ENCODE peak calls at places on chromosomes 5 and 9, in ten cellular contexts. O is cerebellar cortex; L is DMS153; N is AG04449; I is NCI-H1092; X is stimulated activated CD4-positive, alpha-beta T cell treated with anti-CD3 and anti-CD28 coated beads, Interleukin-1b, Interleukin-23, amount 100 ng/mL, for 4 hours; A is neural crest cell; S is osteocyte; C is ELR; T is sigmoid colon. K is an unnamed sample.

GRCh38 chr9:125987420-125987819 is 240.2 kb downstream of the PBX3 start:
- DNase-seq in S (peak; percentile 67), I (no peak), N (no peak), T (peak; percentile 14), C (no peak), L (no peak), O (no peak), X (no peak), A (no peak), K (no peak)

GRCh38 chr9:137740311-137740710 is 121.5 kb downstream of the EHMT1 start:
- DNase-seq in N (no peak), O (no peak), A (no peak), C (no peak), T (peak; percentile 84), X (no peak), I (peak; percentile 55), S (no peak), L (no peak), K (no peak)

GRCh38 chr9:72949918-72950325 is 2.9 kb downstream of the ALDH1A1 start:
- DNase-seq in C (no peak), I (no peak), N (no peak), O (no peak), L (no peak), X (no peak), A (no peak), S (no peak), T (no peak), K (no peak)

GRCh38 chr5:34587355-34588241 is 68.5 kb upstream of the RAI14 start:
- DNase-seq in C (peak; percentile 92), O (no peak), A (no peak), X (no peak), N (peak; percentile 47), S (no peak), T (no peak), I (no peak), L (no peak), K (peak; percentile 86)

GRCh38 chr5:93281980-93282772 is 298.8 kb downstream of the NR2F1-AS1 start:
- DNase-seq in A (no peak), O (no peak), L (no peak), T (no peak), N (no peak), C (no peak), S (no peak), X (no peak), I (no peak), K (no peak)

GRCh38 chr5:756865-757345 is 27.6 kb downstream of the ZDHHC11B start:
- DNase-seq in A (no peak), T (peak; percentile 63), S (peak; percentile 83), X (no peak), O (no peak), C (no peak), I (no peak), L (peak; percentile 12), N (no peak), K (peak; percentile 18)

GRCh38 chr5:39100851-39101396 is 26.7 kb upstream of the RICTOR start:
- DNase-seq in I (no peak), C (peak; percentile 100), L (peak; percentile 45), N (peak; percentile 95), T (no peak), O (no peak), S (no peak), A (no peak), X (no peak), K (peak; percentile 99)

GRCh38 chr9:77912895-77913693 is 118.5 kb downstream of the GNAQ start:
- DNase-seq in N (no peak), I (no peak), O (no peak), C (peak; percentile 74), T (no peak), A (no peak), L (no peak), X (no peak), S (no peak), K (peak; percentile 32)

GRCh38 chr5:50965621-50966362 is 299.4 kb downstream of the PARP8 start:
- DNase-seq in C (no peak), S (no peak), X (no peak), L (no peak), T (no peak), O (no peak), N (no peak), I (peak; percentile 31), A (peak; percentile 5), K (no peak)

GRCh38 chr5:79809743-79810142 is 120.1 kb downstream of the CMYA5 start:
- DNase-seq in X (no peak), S (no peak), A (no peak), C (no peak), I (no peak), N (no peak), T (no peak), O (no peak), L (no peak), K (no peak)

GRCh38 chr9:98045234-98046160 is 11.0 kb upstream of the NANS start:
- DNase-seq in C (no peak), S (no peak), X (no peak), L (no peak), I (no peak), O (no peak), T (no peak), A (no peak), N (no peak), K (no peak)

GRCh38 chr5:115366223-115366622 is 69.8 kb upstream of the CCDC112 start:
- DNase-seq in I (no peak), S (no peak), A (no peak), C (peak; percentile 97), L (no peak), T (no peak), N (peak; percentile 95), O (no peak), X (no peak), K (peak; percentile 99)

GRCh38 chr5:14035859-14036440 is 91.5 kb upstream of the DNAH5 start:
- DNase-seq in T (no peak), X (no peak), L (peak; percentile 33), N (peak; percentile 99), O (peak; percentile 47), A (no peak), I (no peak), S (peak; percentile 80), C (peak; percentile 100), K (peak; percentile 100)

GRCh38 chr9:97384406-97385262 is 27.3 kb upstream of the TDRD7 start:
- DNase-seq in L (no peak), A (no peak), I (no peak), T (no peak), N (no peak), C (no peak), X (no peak), S (no peak), O (no peak), K (no peak)

GRCh38 chr9:107266624-107267369 is 16.3 kb upstream of the RAD23B start:
- DNase-seq in O (no peak), T (no peak), S (no peak), L (no peak), C (no peak), N (no peak), I (no peak), A (no peak), X (no peak), K (no peak)

GRCh38 chr5:140672455-140673186 is 755 bp downstream of the DND1 start:
- DNase-seq in A (no peak), I (no peak), T (no peak), X (no peak), L (no peak), S (no peak), C (peak; percentile 57), O (no peak), N (no peak), K (no peak)

GRCh38 chr9:138069731-138070456 is 192.3 kb downstream of the CACNA1B start:
- DNase-seq in C (no peak), X (no peak), T (no peak), N (no peak), A (no peak), S (peak; percentile 81), L (no peak), I (no peak), O (no peak), K (no peak)

GRCh38 chr5:76590027-76590426 is 33.2 kb downstream of the F2RL2 start:
- DNase-seq in O (no peak), L (no peak), X (no peak), S (no peak), T (no peak), I (no peak), N (no peak), C (peak; percentile 10), A (no peak), K (no peak)

GRCh38 chr9:93898502-93899426 is 56.4 kb downstream of the BARX1 start:
- DNase-seq in T (peak; percentile 56), I (no peak), L (no peak), C (no peak), O (no peak), N (no peak), X (no peak), A (no peak), S (peak; percentile 75), K (no peak)

GRCh38 chr9:91898451-91899433 is 51.3 kb downstream of the ROR2 start:
- DNase-seq in I (peak; percentile 64), O (no peak), T (peak; percentile 92), C (no peak), X (no peak), N (no peak), A (no peak), L (peak; percentile 98), S (peak; percentile 88), K (peak; percentile 24)

GRCh38 chr5:133526368-133526767 is 86.0 kb downstream of the FSTL4 start:
- DNase-seq in X (no peak), O (no peak), L (no peak), S (peak; percentile 65), T (no peak), I (no peak), A (no peak), N (no peak), C (no peak), K (no peak)

GRCh38 chr5:73115399-73116051 is 4.8 kb upstream of the TMEM171 start:
- DNase-seq in X (no peak), N (peak; percentile 95), C (peak; percentile 91), I (no peak), O (no peak), S (no peak), L (no peak), A (no peak), T (no peak), K (peak; percentile 93)

GRCh38 chr5:153629027-153629426 is 138.6 kb downstream of the GRIA1 start:
- DNase-seq in L (no peak), C (peak; percentile 98), A (peak; percentile 3), I (no peak), O (peak; percentile 24), X (no peak), T (no peak), S (peak; percentile 89), N (peak; percentile 91), K (peak; percentile 98)

K was measured in M059J.